ENCODE peak calls at places on chromosomes 3 and 15, in seven cellular contexts. One of them, this sample, is unnamed.

GRCh38 chr3:38587548-38588131 is 61.8 kb downstream of the SCN5A start:
- DNase-seq in stomach: peak
- DNase-seq in left lung: no peak
- DNase-seq in fibroblast of lung: no peak
- DNase-seq in HCT116: no peak
- DNase-seq in HFF-Myc: no peak
- DNase-seq in heart right ventricle: no peak
- DNase-seq in this sample: peak

GRCh38 chr3:117409256-117409655 is 699.7 kb downstream of the TUSC7 start:
- DNase-seq in heart right ventricle: no peak
- DNase-seq in HFF-Myc: no peak
- DNase-seq in stomach: no peak
- DNase-seq in HCT116: no peak
- DNase-seq in left lung: no peak
- DNase-seq in fibroblast of lung: no peak
- DNase-seq in this sample: no peak

GRCh38 chr15:59751552-59752413 is 62.7 kb upstream of the BNIP2 start:
- DNase-seq in left lung: no peak
- DNase-seq in fibroblast of lung: no peak
- DNase-seq in heart right ventricle: no peak
- DNase-seq in HCT116: peak
- DNase-seq in stomach: no peak
- DNase-seq in HFF-Myc: no peak
- DNase-seq in this sample: no peak

GRCh38 chr3:186290791-186291190 is 71.2 kb downstream of the DGKG start:
- DNase-seq in HFF-Myc: no peak
- DNase-seq in left lung: no peak
- DNase-seq in heart right ventricle: no peak
- DNase-seq in stomach: no peak
- DNase-seq in fibroblast of lung: peak
- DNase-seq in HCT116: no peak
- DNase-seq in this sample: no peak

GRCh38 chr3:48467473-48468267 is 21.1 kb downstream of the ATRIP start:
- DNase-seq in fibroblast of lung: no peak
- DNase-seq in HFF-Myc: no peak
- DNase-seq in stomach: no peak
- DNase-seq in left lung: no peak
- DNase-seq in HCT116: no peak
- DNase-seq in heart right ventricle: no peak
- DNase-seq in this sample: no peak

GRCh38 chr3:41116851-41117250 is 82.5 kb upstream of the CTNNB1 start:
- DNase-seq in left lung: no peak
- DNase-seq in HCT116: no peak
- DNase-seq in fibroblast of lung: no peak
- DNase-seq in heart right ventricle: no peak
- DNase-seq in stomach: no peak
- DNase-seq in HFF-Myc: no peak
- DNase-seq in this sample: no peak

GRCh38 chr15:59292393-59292792 is 80.3 kb downstream of the MYO1E start:
- DNase-seq in left lung: no peak
- DNase-seq in heart right ventricle: no peak
- DNase-seq in stomach: no peak
- DNase-seq in fibroblast of lung: peak
- DNase-seq in HCT116: no peak
- DNase-seq in HFF-Myc: no peak
- DNase-seq in this sample: no peak

GRCh38 chr3:103609472-103609871 is 1174.7 kb downstream of the ZPLD1 start:
- DNase-seq in left lung: no peak
- DNase-seq in heart right ventricle: no peak
- DNase-seq in stomach: no peak
- DNase-seq in HCT116: no peak
- DNase-seq in fibroblast of lung: no peak
- DNase-seq in HFF-Myc: no peak
- DNase-seq in this sample: no peak

GRCh38 chr15:70186152-70186551 is 88.4 kb upstream of the TLE3 start:
- DNase-seq in left lung: no peak
- DNase-seq in heart right ventricle: no peak
- DNase-seq in HFF-Myc: no peak
- DNase-seq in stomach: no peak
- DNase-seq in fibroblast of lung: no peak
- DNase-seq in HCT116: no peak
- DNase-seq in this sample: no peak

GRCh38 chr3:16618721-16619120 is 13.5 kb upstream of the DAZL start:
- DNase-seq in heart right ventricle: no peak
- DNase-seq in fibroblast of lung: peak
- DNase-seq in left lung: no peak
- DNase-seq in stomach: no peak
- DNase-seq in HFF-Myc: no peak
- DNase-seq in HCT116: no peak
- DNase-seq in this sample: no peak

GRCh38 chr3:66113542-66113941 is 74.8 kb upstream of the MAGI1 start:
- DNase-seq in stomach: no peak
- DNase-seq in left lung: no peak
- DNase-seq in HCT116: no peak
- DNase-seq in heart right ventricle: no peak
- DNase-seq in HFF-Myc: no peak
- DNase-seq in fibroblast of lung: no peak
- DNase-seq in this sample: no peak

GRCh38 chr3:65548848-65549625 is 489.7 kb downstream of the MAGI1 start:
- DNase-seq in left lung: no peak
- DNase-seq in heart right ventricle: peak
- DNase-seq in stomach: no peak
- DNase-seq in HCT116: no peak
- DNase-seq in HFF-Myc: no peak
- DNase-seq in fibroblast of lung: peak
- DNase-seq in this sample: peak

GRCh38 chr3:133933097-133934024 is 37.7 kb upstream of the RAB6B start:
- DNase-seq in stomach: no peak
- DNase-seq in HCT116: no peak
- DNase-seq in heart right ventricle: no peak
- DNase-seq in HFF-Myc: no peak
- DNase-seq in left lung: no peak
- DNase-seq in fibroblast of lung: no peak
- DNase-seq in this sample: peak

GRCh38 chr3:137511655-137512054 is 252.5 kb upstream of the SOX14 start:
- DNase-seq in stomach: no peak
- DNase-seq in HCT116: no peak
- DNase-seq in heart right ventricle: no peak
- DNase-seq in left lung: no peak
- DNase-seq in HFF-Myc: no peak
- DNase-seq in fibroblast of lung: no peak
- DNase-seq in this sample: no peak

GRCh38 chr3:26799679-26800317 is 177.2 kb downstream of the LRRC3B start:
- DNase-seq in HCT116: no peak
- DNase-seq in stomach: no peak
- DNase-seq in heart right ventricle: no peak
- DNase-seq in fibroblast of lung: no peak
- DNase-seq in HFF-Myc: no peak
- DNase-seq in left lung: no peak
- DNase-seq in this sample: no peak

GRCh38 chr3:11452988-11453847 is 181.0 kb downstream of the ATG7 start:
- DNase-seq in heart right ventricle: no peak
- DNase-seq in stomach: no peak
- DNase-seq in HCT116: no peak
- DNase-seq in fibroblast of lung: peak
- DNase-seq in HFF-Myc: peak
- DNase-seq in left lung: no peak
- DNase-seq in this sample: no peak

GRCh38 chr15:75229191-75230015 is 27.7 kb downstream of the C15orf39 start:
- DNase-seq in HCT116: no peak
- DNase-seq in HFF-Myc: no peak
- DNase-seq in heart right ventricle: no peak
- DNase-seq in fibroblast of lung: peak
- DNase-seq in stomach: no peak
- DNase-seq in left lung: no peak
- DNase-seq in this sample: no peak

GRCh38 chr15:87498545-87498944 is 758.0 kb downstream of the NTRK3 start:
- DNase-seq in fibroblast of lung: peak
- DNase-seq in stomach: no peak
- DNase-seq in HCT116: no peak
- DNase-seq in left lung: no peak
- DNase-seq in heart right ventricle: no peak
- DNase-seq in HFF-Myc: peak
- DNase-seq in this sample: no peak

GRCh38 chr3:171788546-171789351 is 21.5 kb downstream of the PLD1 start:
- DNase-seq in stomach: no peak
- DNase-seq in HCT116: no peak
- DNase-seq in heart right ventricle: no peak
- DNase-seq in left lung: no peak
- DNase-seq in fibroblast of lung: peak
- DNase-seq in HFF-Myc: peak
- DNase-seq in this sample: no peak
- TF ChIP-seq CTCF in stomach: no peak
- TF ChIP-seq CTCF in HCT116: peak
- TF ChIP-seq CTCF in heart right ventricle: no peak
- TF ChIP-seq CTCF in left lung: no peak
- TF ChIP-seq CTCF in fibroblast of lung: no peak
- TF ChIP-seq CTCF in HFF-Myc: peak
- TF ChIP-seq CTCF in this sample: no peak

DNA sequence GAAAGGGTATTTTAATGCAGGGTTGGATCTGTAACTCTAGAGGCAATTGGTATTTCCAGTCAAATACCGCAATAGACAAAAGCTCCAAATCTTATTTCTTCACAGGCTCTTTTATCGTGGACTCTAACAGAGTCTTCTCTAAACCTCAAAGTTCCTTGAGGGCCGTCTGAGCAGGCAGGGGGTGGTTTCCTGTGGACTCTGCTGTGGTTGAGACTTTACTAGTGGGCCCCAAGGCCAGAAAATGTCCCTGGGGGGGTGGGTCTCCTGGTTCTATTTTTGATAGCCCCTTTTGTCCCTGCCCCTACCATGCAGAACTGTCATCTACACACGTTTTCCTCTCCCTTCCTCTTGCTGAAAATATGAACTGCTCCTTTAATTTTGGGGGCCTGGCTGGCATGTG is 80.1 kb downstream of the ASB7 start:
- DNase-seq in fibroblast of lung: no peak
- DNase-seq in left lung: no peak
- DNase-seq in HCT116: no peak
- DNase-seq in heart right ventricle: no peak
- DNase-seq in HFF-Myc: no peak
- DNase-seq in stomach: no peak
- DNase-seq in this sample: no peak
- TF ChIP-seq CTCF in fibroblast of lung: no peak
- TF ChIP-seq CTCF in left lung: no peak
- TF ChIP-seq CTCF in HCT116: no peak
- TF ChIP-seq CTCF in heart right ventricle: no peak
- TF ChIP-seq CTCF in HFF-Myc: no peak
- TF ChIP-seq CTCF in stomach: no peak
- TF ChIP-seq CTCF in this sample: no peak

DNA sequence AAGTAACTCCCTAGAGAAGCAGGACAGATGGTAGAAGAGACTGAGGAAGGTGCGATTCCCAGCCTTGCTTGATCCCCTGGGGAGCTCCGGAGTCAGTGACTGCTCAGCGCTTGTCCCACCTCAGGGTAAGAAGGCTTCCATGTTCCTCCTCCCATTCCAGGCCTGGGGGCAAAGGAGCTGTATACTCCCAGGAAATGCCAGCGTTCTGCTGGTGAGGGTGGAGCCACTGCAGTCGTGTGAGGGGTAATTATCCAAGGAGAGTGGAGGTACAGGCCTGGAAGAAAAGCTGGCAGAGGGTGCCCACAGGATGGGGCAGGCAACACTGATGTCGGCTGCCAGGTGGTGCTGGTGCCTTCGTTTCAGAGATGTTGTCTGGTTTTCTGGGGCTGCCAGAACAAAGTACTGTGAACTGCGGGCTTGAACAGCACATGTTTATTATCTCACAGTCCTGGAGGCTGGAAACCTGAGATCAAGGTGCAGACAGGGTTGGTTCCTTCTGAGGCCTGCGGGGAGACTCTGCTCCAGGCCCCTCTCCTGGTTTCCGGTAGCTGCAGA is 12.1 kb upstream of the APBA2 start:
- DNase-seq in fibroblast of lung: no peak
- DNase-seq in left lung: no peak
- DNase-seq in stomach: no peak
- DNase-seq in HCT116: no peak
- DNase-seq in heart right ventricle: no peak
- DNase-seq in HFF-Myc: no peak
- DNase-seq in this sample: no peak
- TF ChIP-seq CTCF in fibroblast of lung: no peak
- TF ChIP-seq CTCF in left lung: no peak
- TF ChIP-seq CTCF in stomach: no peak
- TF ChIP-seq CTCF in HCT116: no peak
- TF ChIP-seq CTCF in heart right ventricle: no peak
- TF ChIP-seq CTCF in HFF-Myc: no peak
- TF ChIP-seq CTCF in this sample: no peak

GRCh38 chr3:177482048-177482741 is 284.9 kb upstream of the TBL1XR1 start:
- DNase-seq in heart right ventricle: no peak
- DNase-seq in fibroblast of lung: peak
- DNase-seq in HFF-Myc: no peak
- DNase-seq in HCT116: no peak
- DNase-seq in stomach: no peak
- DNase-seq in left lung: no peak
- DNase-seq in this sample: no peak

GRCh38 chr3:177484926-177485325 is 287.6 kb upstream of the TBL1XR1 start:
- DNase-seq in fibroblast of lung: no peak
- DNase-seq in HCT116: no peak
- DNase-seq in heart right ventricle: no peak
- DNase-seq in stomach: no peak
- DNase-seq in HFF-Myc: no peak
- DNase-seq in left lung: no peak
- DNase-seq in this sample: no peak

GRCh38 chr3:177484206-177484605 is 286.9 kb upstream of the TBL1XR1 start:
- DNase-seq in left lung: no peak
- DNase-seq in stomach: no peak
- DNase-seq in HCT116: no peak
- DNase-seq in heart right ventricle: no peak
- DNase-seq in HFF-Myc: no peak
- DNase-seq in fibroblast of lung: peak
- DNase-seq in this sample: no peak

GRCh38 chr3:177481329-177481728 is 284.0 kb upstream of the TBL1XR1 start:
- DNase-seq in HFF-Myc: no peak
- DNase-seq in fibroblast of lung: no peak
- DNase-seq in heart right ventricle: no peak
- DNase-seq in left lung: no peak
- DNase-seq in HCT116: no peak
- DNase-seq in stomach: no peak
- DNase-seq in this sample: no peak

DNA sequence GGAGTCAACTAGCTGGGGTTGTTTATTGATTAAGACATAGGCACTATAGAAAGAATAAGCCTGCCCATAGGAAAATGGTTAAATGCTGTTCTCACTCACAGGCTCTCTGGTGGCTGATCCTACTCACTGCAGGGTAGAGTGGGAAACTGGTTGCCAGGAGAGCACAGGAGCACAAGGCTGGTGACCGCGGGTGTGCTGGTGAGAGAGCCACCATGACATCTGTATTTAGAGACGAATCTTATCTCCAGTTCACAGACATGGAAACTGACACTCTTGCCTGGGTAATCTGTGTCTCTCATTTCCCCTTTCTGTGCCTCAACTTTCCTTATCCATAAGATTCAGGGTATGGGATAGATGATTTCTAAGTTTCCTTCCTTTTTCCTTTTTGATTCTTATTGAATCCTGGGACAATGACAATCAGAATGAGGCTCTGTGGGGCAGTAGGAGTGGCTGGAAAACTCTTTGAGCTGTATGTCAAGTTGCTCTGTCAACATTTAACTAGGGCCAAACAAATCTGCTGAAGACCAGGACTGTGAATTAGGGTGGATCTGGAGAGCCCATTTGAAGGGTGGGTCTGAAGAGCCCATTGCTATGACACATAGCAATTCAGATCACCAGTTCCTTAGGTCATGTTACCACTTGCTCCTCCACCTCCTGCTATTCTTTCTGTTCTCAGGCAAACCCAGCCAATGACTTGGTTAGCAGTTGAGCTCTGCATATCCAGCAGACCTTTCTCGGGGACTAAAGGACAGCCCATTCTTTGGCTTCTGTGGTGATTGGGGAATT is 286.1 kb upstream of the TBL1XR1 start:
- DNase-seq in heart right ventricle: no peak
- DNase-seq in left lung: no peak
- DNase-seq in HCT116: peak
- DNase-seq in fibroblast of lung: no peak
- DNase-seq in stomach: no peak
- DNase-seq in HFF-Myc: no peak
- DNase-seq in this sample: no peak
- TF ChIP-seq CTCF in heart right ventricle: no peak
- TF ChIP-seq CTCF in left lung: no peak
- TF ChIP-seq CTCF in HCT116: no peak
- TF ChIP-seq CTCF in fibroblast of lung: no peak
- TF ChIP-seq CTCF in stomach: no peak
- TF ChIP-seq CTCF in HFF-Myc: peak
- TF ChIP-seq CTCF in this sample: no peak